ENCODE peak calls at places on chromosomes 3 and 15, in five cellular contexts. Z is stimulated activated naive CD8-positive, alpha-beta T cell treated with anti-CD3 and anti-CD28 coated beads, Interleukin-15, amount 100 ng/mL, for 72 hours; I is CD8-positive, alpha-beta T cell; L is iris pigment epithelial cell; X is OCI-LY7. B is an unnamed sample.

GRCh38 chr3:139121513-139122220 is 77.0 kb upstream of the PRR23C start:
- DNase-seq in I (no peak), Z (no peak), L (peak), X (no peak), B (no peak)

GRCh38 chr15:96150277-96150676 is 180.2 kb upstream of the NR2F2 start:
- DNase-seq in L (no peak), Z (no peak), I (no peak), X (no peak), B (no peak)

GRCh38 chr15:73015493-73015892 is 36.8 kb upstream of the NEO1 start:
- DNase-seq in L (no peak), I (no peak), Z (no peak), X (no peak), B (no peak)

GRCh38 chr3:30631237-30631961 is 25.0 kb downstream of the TGFBR2 start:
- DNase-seq in Z (peak), X (peak), L (peak), I (no peak), B (no peak)

GRCh38 chr3:9361691-9362388 is 1.0 kb upstream of the THUMPD3 start:
- DNase-seq in I (no peak), L (no peak), Z (no peak), X (no peak), B (no peak)

GRCh38 chr3:149016669-149017541 is 25.6 kb downstream of the GYG1 start:
- DNase-seq in Z (no peak), I (no peak), L (peak), X (no peak), B (no peak)

GRCh38 chr3:156762631-156763185 is 63.4 kb upstream of the LEKR1 start:
- DNase-seq in I (no peak), L (peak), X (no peak), Z (no peak), B (no peak)

GRCh38 chr3:147945968-147946519 is 536.9 kb downstream of the ZIC1 start:
- DNase-seq in X (no peak), L (peak), Z (no peak), I (no peak), B (no peak)

GRCh38 chr3:86785381-86785780 is 205.6 kb downstream of the VGLL3 start:
- DNase-seq in Z (no peak), L (peak), I (no peak), X (no peak), B (no peak)

GRCh38 chr3:24495334-24495994 is 814 bp upstream of the THRB start:
- DNase-seq in X (no peak), I (no peak), L (no peak), Z (no peak), B (no peak)

GRCh38 chr15:79122391-79122790 is 31.8 kb upstream of the RASGRF1 start:
- DNase-seq in Z (no peak), L (no peak), X (no peak), I (no peak), B (no peak)

GRCh38 chr15:38474155-38474757 is 20.3 kb downstream of the FAM98B start:
- DNase-seq in L (peak), X (peak), Z (peak), I (no peak), B (peak)

GRCh38 chr3:148955544-148956346 is 35.6 kb upstream of the GYG1 start:
- DNase-seq in L (peak), X (peak), Z (no peak), I (no peak), B (peak)

GRCh38 chr3:107630779-107631178 is 108.0 kb downstream of the BBX start:
- DNase-seq in X (no peak), Z (no peak), L (peak), I (no peak), B (no peak)

GRCh38 chr15:71044006-71044405 is 71.3 kb upstream of the THSD4 start:
- DNase-seq in Z (no peak), I (no peak), L (peak), X (no peak), B (no peak)

B was measured in Karpas-422.